ENCODE peak calls at places on chromosome 6, in four cellular contexts. One of them, this sample, is unnamed.

GRCh38 chr6:115078555-115078954 is 735.7 kb upstream of the HS3ST5 start:
- DNase-seq in foreskin fibroblast: no peak
- DNase-seq in A549: no peak
- DNase-seq in fibroblast of lung: no peak
- DNase-seq in this sample: no peak

GRCh38 chr6:162056745-162057144 is 670.8 kb downstream of the PRKN start:
- DNase-seq in foreskin fibroblast: peak
- DNase-seq in A549: peak
- DNase-seq in fibroblast of lung: peak
- DNase-seq in this sample: no peak

GRCh38 chr6:1296542-1296941 is 15.4 kb upstream of the FOXQ1 start:
- DNase-seq in foreskin fibroblast: peak
- DNase-seq in A549: peak
- DNase-seq in fibroblast of lung: peak
- DNase-seq in this sample: no peak

GRCh38 chr6:12748815-12749521 is 32.4 kb downstream of the PHACTR1 start:
- DNase-seq in foreskin fibroblast: peak
- DNase-seq in A549: no peak
- DNase-seq in fibroblast of lung: no peak
- DNase-seq in this sample: no peak

GRCh38 chr6:14269434-14269833 is 151.9 kb downstream of the CD83 start:
- DNase-seq in foreskin fibroblast: no peak
- DNase-seq in A549: no peak
- DNase-seq in fibroblast of lung: no peak
- DNase-seq in this sample: no peak

GRCh38 chr6:150733726-150734125 is 131.8 kb upstream of the MTHFD1L start:
- DNase-seq in foreskin fibroblast: no peak
- DNase-seq in A549: no peak
- DNase-seq in fibroblast of lung: no peak
- DNase-seq in this sample: no peak

GRCh38 chr6:39849764-39850163 is 57.6 kb downstream of the DAAM2 start:
- DNase-seq in foreskin fibroblast: peak
- DNase-seq in A549: no peak
- DNase-seq in fibroblast of lung: no peak
- DNase-seq in this sample: no peak

GRCh38 chr6:221531-222349 is 70.5 kb upstream of the DUSP22 start:
- DNase-seq in foreskin fibroblast: peak
- DNase-seq in A549: no peak
- DNase-seq in fibroblast of lung: peak
- DNase-seq in this sample: no peak

GRCh38 chr6:75202676-75203131 is 3.1 kb downstream of the COL12A1 start:
- DNase-seq in foreskin fibroblast: no peak
- DNase-seq in A549: no peak
- DNase-seq in fibroblast of lung: peak
- DNase-seq in this sample: no peak

GRCh38 chr6:23650676-23651075 is 475.3 kb upstream of the NRSN1 start:
- DNase-seq in foreskin fibroblast: no peak
- DNase-seq in A549: no peak
- DNase-seq in fibroblast of lung: no peak
- DNase-seq in this sample: no peak

GRCh38 chr6:144855812-144856531 is 570.8 kb downstream of the UTRN start:
- DNase-seq in foreskin fibroblast: no peak
- DNase-seq in A549: no peak
- DNase-seq in fibroblast of lung: no peak
- DNase-seq in this sample: no peak

GRCh38 chr6:47455533-47456209 is 21.9 kb upstream of the CD2AP start:
- DNase-seq in foreskin fibroblast: no peak
- DNase-seq in A549: no peak
- DNase-seq in fibroblast of lung: no peak
- DNase-seq in this sample: no peak

GRCh38 chr6:122894791-122895190 is 101.2 kb upstream of the CLVS2 start:
- DNase-seq in foreskin fibroblast: no peak
- DNase-seq in A549: no peak
- DNase-seq in fibroblast of lung: no peak
- DNase-seq in this sample: no peak

GRCh38 chr6:83368582-83368981 is 62.3 kb downstream of the ME1 start:
- DNase-seq in foreskin fibroblast: no peak
- DNase-seq in A549: no peak
- DNase-seq in fibroblast of lung: no peak
- DNase-seq in this sample: no peak

GRCh38 chr6:25477006-25477590 is 174.9 kb upstream of the SCGN start:
- DNase-seq in foreskin fibroblast: peak
- DNase-seq in A549: peak
- DNase-seq in fibroblast of lung: peak
- DNase-seq in this sample: no peak

GRCh38 chr6:126007795-126008194 is 21.5 kb downstream of the TRMT11 start:
- DNase-seq in foreskin fibroblast: no peak
- DNase-seq in A549: no peak
- DNase-seq in fibroblast of lung: no peak
- DNase-seq in this sample: no peak

GRCh38 chr6:149217466-149217888 is 100.0 kb upstream of the TAB2 start:
- DNase-seq in foreskin fibroblast: peak
- DNase-seq in A549: no peak
- DNase-seq in fibroblast of lung: no peak
- DNase-seq in this sample: no peak

GRCh38 chr6:52276130-52276529 is 8.4 kb downstream of the MCM3 start:
- DNase-seq in foreskin fibroblast: no peak
- DNase-seq in A549: no peak
- DNase-seq in fibroblast of lung: no peak
- DNase-seq in this sample: no peak

GRCh38 chr6:9537381-9537780 is 877.5 kb downstream of the TFAP2A start:
- DNase-seq in foreskin fibroblast: peak
- DNase-seq in A549: no peak
- DNase-seq in fibroblast of lung: no peak
- DNase-seq in this sample: no peak

GRCh38 chr6:32952817-32953739 is at the start of gene HLA-DMA:
- DNase-seq in foreskin fibroblast: peak
- DNase-seq in A549: peak
- DNase-seq in fibroblast of lung: peak
- DNase-seq in this sample: peak

GRCh38 chr6:11848852-11849731 is 70.5 kb upstream of the ADTRP start:
- DNase-seq in foreskin fibroblast: peak
- DNase-seq in A549: no peak
- DNase-seq in fibroblast of lung: no peak
- DNase-seq in this sample: no peak

GRCh38 chr6:34487536-34487935 is 21.7 kb downstream of the PACSIN1 start:
- DNase-seq in foreskin fibroblast: no peak
- DNase-seq in A549: no peak
- DNase-seq in fibroblast of lung: no peak
- DNase-seq in this sample: no peak

GRCh38 chr6:155954149-155954548 is 498.5 kb upstream of the NOX3 start:
- DNase-seq in foreskin fibroblast: no peak
- DNase-seq in A549: no peak
- DNase-seq in fibroblast of lung: no peak
- DNase-seq in this sample: no peak

GRCh38 chr6:150745896-150746295 is 119.6 kb upstream of the MTHFD1L start:
- DNase-seq in foreskin fibroblast: no peak
- DNase-seq in A549: no peak
- DNase-seq in fibroblast of lung: no peak
- DNase-seq in this sample: no peak

GRCh38 chr6:111418971-111419693 is 63.9 kb downstream of the REV3L start:
- DNase-seq in foreskin fibroblast: peak
- DNase-seq in A549: no peak
- DNase-seq in fibroblast of lung: peak
- DNase-seq in this sample: no peak

GRCh38 chr6:18990313-18990978 is 603.3 kb downstream of the RNF144B start:
- DNase-seq in foreskin fibroblast: no peak
- DNase-seq in A549: peak
- DNase-seq in fibroblast of lung: peak
- DNase-seq in this sample: no peak

GRCh38 chr6:136968831-136969230 is 46.7 kb downstream of the SLC35D3 start:
- DNase-seq in foreskin fibroblast: no peak
- DNase-seq in A549: no peak
- DNase-seq in fibroblast of lung: no peak
- DNase-seq in this sample: no peak

GRCh38 chr6:136971609-136972008 is 49.5 kb downstream of the SLC35D3 start:
- DNase-seq in foreskin fibroblast: no peak
- DNase-seq in A549: no peak
- DNase-seq in fibroblast of lung: no peak
- DNase-seq in this sample: no peak

GRCh38 chr6:136969433-136969832 is 47.3 kb downstream of the SLC35D3 start:
- DNase-seq in foreskin fibroblast: no peak
- DNase-seq in A549: no peak
- DNase-seq in fibroblast of lung: no peak
- DNase-seq in this sample: no peak

GRCh38 chr6:136969930-136970329 is 47.8 kb downstream of the SLC35D3 start:
- DNase-seq in foreskin fibroblast: no peak
- DNase-seq in A549: no peak
- DNase-seq in fibroblast of lung: no peak
- DNase-seq in this sample: no peak

DNA sequence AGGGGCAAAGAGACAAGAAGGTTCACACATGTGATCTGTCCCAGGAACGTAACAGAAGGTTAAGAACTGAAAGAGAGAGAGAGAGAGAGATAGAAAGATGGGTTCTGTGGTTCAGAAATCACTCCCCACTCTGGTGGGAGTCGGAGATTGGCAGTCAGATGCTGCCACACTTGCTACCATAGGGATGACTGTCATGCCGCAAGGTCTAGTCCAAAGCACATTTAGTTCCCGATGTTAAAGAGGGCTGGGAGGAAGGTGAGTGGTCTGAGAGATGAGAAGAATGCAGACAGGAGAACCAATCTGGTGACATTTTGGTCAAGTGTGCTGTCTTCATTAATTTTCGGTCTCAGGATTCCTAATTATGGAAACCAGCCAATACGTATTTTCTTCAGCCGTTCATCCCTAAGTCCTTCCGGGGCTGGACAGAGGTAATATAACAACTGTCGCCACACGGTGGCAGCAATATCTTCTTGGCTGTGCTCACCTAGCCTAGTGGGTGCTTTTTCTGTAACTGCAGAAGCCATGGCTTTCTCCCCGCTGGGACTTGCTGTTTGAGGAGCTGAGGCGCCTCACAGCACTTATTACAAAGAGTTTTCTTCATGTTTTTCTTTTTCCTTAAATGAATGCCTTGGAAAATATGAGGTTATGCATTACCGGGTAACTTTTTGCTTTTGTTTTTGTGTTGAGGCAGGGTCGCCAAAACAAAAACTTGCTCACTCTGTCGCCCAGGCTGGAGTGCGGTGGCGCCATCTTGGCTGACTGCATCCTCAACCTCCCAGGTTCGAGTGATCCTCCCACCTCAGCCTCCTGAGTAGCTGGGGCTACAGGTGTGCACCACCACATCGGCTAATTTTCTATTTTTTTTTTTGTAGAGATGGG is 46.0 kb downstream of the SLC35D3 start:
- DNase-seq in foreskin fibroblast: peak
- DNase-seq in A549: peak
- DNase-seq in fibroblast of lung: peak
- DNase-seq in this sample: peak
- TF ChIP-seq CTCF in foreskin fibroblast: peak
- TF ChIP-seq CTCF in A549: peak
- TF ChIP-seq CTCF in fibroblast of lung: peak
- TF ChIP-seq CTCF in this sample: peak

DNA sequence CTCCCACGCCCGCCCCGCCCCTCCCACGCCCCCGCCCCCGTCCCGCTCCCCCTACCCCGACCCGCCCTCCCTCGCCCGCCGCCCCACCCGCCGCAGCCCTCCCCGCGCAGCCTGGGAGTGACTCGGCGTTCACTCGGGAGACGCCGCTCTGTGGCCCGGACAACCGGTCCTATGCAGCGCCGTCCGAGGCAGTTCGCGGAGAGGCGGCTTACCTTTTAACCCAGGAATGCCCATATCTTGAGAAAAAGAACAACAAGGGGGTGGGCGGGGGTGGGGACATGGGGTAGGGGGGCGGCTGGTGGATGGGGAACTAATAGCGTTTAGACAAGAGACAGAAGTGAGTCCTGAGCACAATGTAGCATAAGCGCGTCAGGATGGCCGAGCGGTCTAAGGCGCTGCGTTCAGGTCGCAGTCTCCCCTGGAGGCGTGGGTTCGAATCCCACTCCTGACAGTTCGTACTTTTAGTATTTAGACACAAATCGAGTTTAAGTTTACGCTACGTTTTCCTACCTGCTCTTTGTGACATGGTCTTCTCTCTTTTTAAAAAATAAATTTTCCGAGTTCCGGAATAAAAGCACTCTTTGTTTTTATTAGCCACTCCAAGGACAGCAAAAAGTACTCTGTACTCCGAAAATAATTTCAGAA is 17.2 kb upstream of the HMGN4 start:
- DNase-seq in foreskin fibroblast: peak
- DNase-seq in A549: peak
- DNase-seq in fibroblast of lung: peak
- DNase-seq in this sample: peak
- TF ChIP-seq CTCF in foreskin fibroblast: no peak
- TF ChIP-seq CTCF in A549: no peak
- TF ChIP-seq CTCF in fibroblast of lung: no peak
- TF ChIP-seq CTCF in this sample: no peak

GRCh38 chr6:159762681-159763293 is 942 bp downstream of the ACAT2 start:
- DNase-seq in foreskin fibroblast: no peak
- DNase-seq in A549: peak
- DNase-seq in fibroblast of lung: no peak
- DNase-seq in this sample: no peak

GRCh38 chr6:159760602-159761057 is 1.2 kb upstream of the ACAT2 start:
- DNase-seq in foreskin fibroblast: peak
- DNase-seq in A549: peak
- DNase-seq in fibroblast of lung: peak
- DNase-seq in this sample: no peak

GRCh38 chr6:159761135-159761872 is 541 bp upstream of the ACAT2 start:
- DNase-seq in foreskin fibroblast: peak
- DNase-seq in A549: no peak
- DNase-seq in fibroblast of lung: peak
- DNase-seq in this sample: no peak

GRCh38 chr6:159759645-159760044 is 2.2 kb upstream of the ACAT2 start:
- DNase-seq in foreskin fibroblast: peak
- DNase-seq in A549: no peak
- DNase-seq in fibroblast of lung: no peak
- DNase-seq in this sample: no peak

GRCh38 chr6:159761873-159762680 is at the start of gene ACAT2:
- DNase-seq in foreskin fibroblast: peak
- DNase-seq in A549: peak
- DNase-seq in fibroblast of lung: peak
- DNase-seq in this sample: peak
- TF ChIP-seq CTCF in foreskin fibroblast: no peak
- TF ChIP-seq CTCF in A549: no peak
- TF ChIP-seq CTCF in fibroblast of lung: no peak
- TF ChIP-seq CTCF in this sample: no peak

GRCh38 chr6:131393433-131393832 is 179.6 kb upstream of the ARG1 start:
- DNase-seq in foreskin fibroblast: no peak
- DNase-seq in A549: no peak
- DNase-seq in fibroblast of lung: no peak
- DNase-seq in this sample: no peak

GRCh38 chr6:131394768-131395432 is 178.1 kb upstream of the ARG1 start:
- DNase-seq in foreskin fibroblast: no peak
- DNase-seq in A549: no peak
- DNase-seq in fibroblast of lung: no peak
- DNase-seq in this sample: no peak

GRCh38 chr6:131387706-131388455 is 185.1 kb upstream of the ARG1 start:
- DNase-seq in foreskin fibroblast: peak
- DNase-seq in A549: no peak
- DNase-seq in fibroblast of lung: no peak
- DNase-seq in this sample: no peak

DNA sequence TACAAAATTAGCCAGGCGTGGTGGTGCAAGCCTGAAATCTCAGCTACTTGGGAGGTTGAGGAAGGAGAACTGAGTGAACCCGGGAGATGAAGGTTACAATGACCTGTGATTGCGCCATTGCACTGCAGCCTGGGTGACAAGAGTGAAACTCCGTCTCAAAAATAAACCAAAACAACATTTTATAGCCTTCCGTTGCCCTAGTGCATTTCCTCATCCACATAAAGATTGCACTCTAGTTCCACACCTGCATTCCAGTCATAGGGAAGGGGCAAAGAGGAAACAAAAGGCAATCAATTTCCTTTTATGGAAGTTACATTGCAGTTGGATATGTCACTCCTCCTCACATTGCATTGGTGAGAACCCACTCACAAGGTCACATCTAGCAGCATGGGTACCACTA is 182.7 kb upstream of the ARG1 start:
- DNase-seq in foreskin fibroblast: no peak
- DNase-seq in A549: no peak
- DNase-seq in fibroblast of lung: no peak
- DNase-seq in this sample: no peak
- TF ChIP-seq CTCF in foreskin fibroblast: no peak
- TF ChIP-seq CTCF in A549: no peak
- TF ChIP-seq CTCF in fibroblast of lung: no peak
- TF ChIP-seq CTCF in this sample: no peak

This sample was measured in AG09319.